ENCODE peak calls at places on chromosomes 6 and 20, in nine cellular contexts. X is GM13977, N is type B pancreatic cell, T is Calu3, D is cardiac muscle cell, H is activated B cell treated with CpG ODN at 0.5 μM for 24 hours, E is AG10803, A is right atrium auricular region, M is esophagus squamous epithelium. O is an unnamed sample.

GRCh38 chr6:126072834-126073233 is 86.5 kb downstream of the TRMT11 start:
- DNase-seq in X (no peak), N (no peak), T (no peak), D (no peak), H (no peak), E (no peak), A (no peak), M (no peak), O (no peak)

GRCh38 chr6:125220712-125221111 is 67.1 kb downstream of the TPD52L1 start:
- DNase-seq in X (no peak), N (no peak), T (no peak), D (no peak), H (no peak), E (peak), A (peak), M (no peak), O (no peak)

GRCh38 chr6:74368746-74369145 is 672.7 kb downstream of the CD109 start:
- DNase-seq in X (no peak), N (no peak), T (no peak), D (no peak), H (no peak), E (no peak), A (no peak), M (no peak), O (no peak)

GRCh38 chr20:39676857-39677351 is 714.8 kb downstream of the DHX35 start:
- DNase-seq in X (peak), N (no peak), T (no peak), D (no peak), H (no peak), E (peak), A (no peak), M (no peak), O (no peak)

GRCh38 chr6:79463721-79464120 is 73.5 kb downstream of the LCA5 start:
- DNase-seq in X (no peak), N (no peak), T (peak), D (no peak), H (no peak), E (no peak), A (no peak), M (no peak), O (no peak)

GRCh38 chr6:155185544-155185943 is 78.3 kb upstream of the CLDN20 start:
- DNase-seq in X (no peak), N (no peak), T (peak), D (no peak), H (no peak), E (peak), A (no peak), M (no peak), O (peak)

GRCh38 chr20:4154958-4155411 is 139.6 kb upstream of the RNF24 start:
- DNase-seq in X (no peak), N (no peak), T (no peak), D (no peak), H (no peak), E (no peak), A (no peak), M (no peak), O (no peak)

GRCh38 chr6:1029196-1029595 is 282.7 kb upstream of the FOXQ1 start:
- DNase-seq in X (no peak), N (no peak), T (no peak), D (no peak), H (no peak), E (peak), A (peak), M (no peak), O (peak)

GRCh38 chr6:17790486-17790885 is 83.8 kb upstream of the NUP153 start:
- DNase-seq in X (no peak), N (no peak), T (no peak), D (no peak), H (no peak), E (peak), A (no peak), M (no peak), O (no peak)

GRCh38 chr6:161459008-161459407 is 185.1 kb upstream of the AGPAT4 start:
- DNase-seq in X (no peak), N (no peak), T (no peak), D (no peak), H (no peak), E (no peak), A (no peak), M (no peak), O (no peak)

GRCh38 chr6:11011787-11012234 is 32.3 kb downstream of the ELOVL2 start:
- DNase-seq in X (peak), N (no peak), T (peak), D (peak), H (no peak), E (no peak), A (no peak), M (no peak), O (peak)

GRCh38 chr20:44734938-44735337 is 10.7 kb upstream of the KCNK15 start:
- DNase-seq in X (no peak), N (no peak), T (peak), D (peak), H (no peak), E (peak), A (no peak), M (no peak), O (peak)

GRCh38 chr6:143542915-143543314 is 31.4 kb upstream of the FUCA2 start:
- DNase-seq in X (no peak), N (no peak), T (no peak), D (no peak), H (no peak), E (peak), A (no peak), M (no peak), O (no peak)

GRCh38 chr6:79263366-79263765 is 28.9 kb upstream of the HMGN3 start:
- DNase-seq in X (no peak), N (no peak), T (no peak), D (no peak), H (no peak), E (no peak), A (no peak), M (no peak), O (no peak)

GRCh38 chr6:122788663-122789062 is 395 bp upstream of the SMPDL3A start:
- DNase-seq in X (no peak), N (no peak), T (no peak), D (peak), H (no peak), E (no peak), A (no peak), M (no peak), O (no peak)

GRCh38 chr6:121498481-121499276 is 63.2 kb downstream of the GJA1 start:
- DNase-seq in X (no peak), N (no peak), T (no peak), D (no peak), H (no peak), E (no peak), A (no peak), M (no peak), O (no peak)

GRCh38 chr20:3894796-3895195 is 5.6 kb downstream of the PANK2 start:
- DNase-seq in X (no peak), N (no peak), T (no peak), D (no peak), H (no peak), E (no peak), A (no peak), M (no peak), O (no peak)

GRCh38 chr6:44102527-44102926 is 24.7 kb downstream of the MRPL14 start:
- DNase-seq in X (no peak), N (no peak), T (no peak), D (no peak), H (no peak), E (no peak), A (no peak), M (no peak), O (no peak)

GRCh38 chr6:14910692-14911547 is 334.9 kb upstream of the JARID2 start:
- DNase-seq in X (peak), N (no peak), T (no peak), D (no peak), H (peak), E (peak), A (no peak), M (no peak), O (no peak)

GRCh38 chr20:59421089-59421488 is 120.7 kb downstream of the EDN3 start:
- DNase-seq in X (no peak), N (no peak), T (no peak), D (no peak), H (no peak), E (no peak), A (no peak), M (no peak), O (no peak)

GRCh38 chr6:16776394-16777017 is 15.2 kb upstream of the ATXN1 start:
- DNase-seq in X (no peak), N (no peak), T (no peak), D (no peak), H (no peak), E (no peak), A (no peak), M (no peak), O (no peak)

GRCh38 chr6:1395941-1396908 is 6.8 kb downstream of the FOXF2 start:
- DNase-seq in X (no peak), N (no peak), T (no peak), D (no peak), H (no peak), E (no peak), A (no peak), M (no peak), O (no peak)

GRCh38 chr6:13788820-13789219 is 25.5 kb downstream of the MCUR1 start:
- DNase-seq in X (no peak), N (no peak), T (no peak), D (no peak), H (no peak), E (no peak), A (no peak), M (no peak), O (no peak)

GRCh38 chr6:168994966-168995365 is 258.7 kb downstream of the THBS2 start:
- DNase-seq in X (no peak), N (no peak), T (peak), D (no peak), H (no peak), E (no peak), A (no peak), M (no peak), O (no peak)

GRCh38 chr6:145964948-145965366 is 799 bp upstream of the SHPRH start:
- DNase-seq in X (no peak), N (no peak), T (no peak), D (no peak), H (no peak), E (no peak), A (no peak), M (no peak), O (no peak)

GRCh38 chr20:16654858-16655257 is 75.0 kb upstream of the SNRPB2 start:
- DNase-seq in X (no peak), N (no peak), T (no peak), D (no peak), H (no peak), E (no peak), A (no peak), M (no peak), O (no peak)

GRCh38 chr6:14266266-14266665 is 148.7 kb downstream of the CD83 start:
- DNase-seq in X (no peak), N (no peak), T (no peak), D (no peak), H (no peak), E (no peak), A (no peak), M (no peak), O (no peak)

GRCh38 chr6:122400121-122400450 is 634 bp downstream of the HSF2 start:
- DNase-seq in X (no peak), N (no peak), T (no peak), D (no peak), H (no peak), E (peak), A (no peak), M (no peak), O (peak)

GRCh38 chr20:57040924-57041323 is 225.5 kb downstream of the BMP7 start:
- DNase-seq in X (no peak), N (no peak), T (no peak), D (no peak), H (no peak), E (peak), A (no peak), M (no peak), O (no peak)

GRCh38 chr20:44750081-44750805 is 4.6 kb downstream of the KCNK15 start:
- DNase-seq in X (no peak), N (no peak), T (no peak), D (no peak), H (no peak), E (no peak), A (no peak), M (no peak), O (no peak)

GRCh38 chr6:112300888-112301287 is 46.2 kb upstream of the RFPL4B start:
- DNase-seq in X (no peak), N (no peak), T (no peak), D (no peak), H (no peak), E (peak), A (no peak), M (no peak), O (no peak)

GRCh38 chr6:169579712-169580111 is 122.1 kb downstream of the WDR27 start:
- DNase-seq in X (no peak), N (no peak), T (no peak), D (no peak), H (no peak), E (no peak), A (no peak), M (no peak), O (no peak)

GRCh38 chr20:59746155-59746554 is 141.8 kb downstream of the PHACTR3 start:
- DNase-seq in X (no peak), N (no peak), T (no peak), D (no peak), H (no peak), E (no peak), A (no peak), M (no peak), O (no peak)

GRCh38 chr6:152309648-152310047 is 327.5 kb downstream of the SYNE1 start:
- DNase-seq in X (no peak), N (no peak), T (no peak), D (no peak), H (no peak), E (no peak), A (no peak), M (no peak), O (no peak)

GRCh38 chr6:36334343-36334742 is 2.3 kb downstream of the BNIP5 start:
- DNase-seq in X (no peak), N (no peak), T (no peak), D (no peak), H (no peak), E (no peak), A (no peak), M (no peak), O (no peak)

GRCh38 chr20:61112515-61112914 is 139.5 kb upstream of the CDH4 start:
- DNase-seq in X (no peak), N (no peak), T (no peak), D (no peak), H (no peak), E (peak), A (no peak), M (no peak), O (no peak)
- TF ChIP-seq CTCF in X (no peak), N (no peak), T (no peak), D (no peak), H (no peak), E (no peak), A (no peak), M (no peak), O (no peak)

GRCh38 chr6:137370871-137371633 is 123.1 kb downstream of the OLIG3 start:
- DNase-seq in X (no peak), N (no peak), T (no peak), D (no peak), H (no peak), E (no peak), A (no peak), M (no peak), O (no peak)
- TF ChIP-seq CTCF in X (peak), N (peak), T (no peak), D (peak), H (no peak), E (peak), A (no peak), M (no peak), O (no peak)

DNA sequence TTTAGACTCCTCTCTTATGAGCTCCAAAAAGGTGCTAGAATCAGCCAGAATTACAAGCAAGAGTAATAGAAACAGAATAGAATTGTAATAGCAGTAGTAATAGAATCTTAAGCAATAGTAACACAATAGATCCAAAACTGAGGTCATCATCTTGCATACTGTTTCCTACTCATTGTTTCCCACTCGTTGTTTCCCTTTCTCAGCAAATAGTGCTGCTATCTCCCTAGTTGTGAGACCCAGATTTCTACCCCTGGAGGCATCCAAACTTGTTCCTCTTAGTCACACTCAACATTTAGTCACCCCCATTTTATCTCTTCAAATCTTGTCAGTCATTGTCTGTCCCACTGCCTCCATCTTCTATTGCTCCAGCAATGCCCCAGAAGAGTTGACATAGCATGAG is 356.9 kb upstream of the MARCKS start:
- DNase-seq in X (no peak), N (no peak), T (no peak), D (no peak), H (no peak), E (no peak), A (no peak), M (no peak), O (no peak)
- TF ChIP-seq CTCF in X (no peak), N (no peak), T (no peak), D (no peak), H (no peak), E (no peak), A (no peak), M (no peak), O (no peak)

DNA sequence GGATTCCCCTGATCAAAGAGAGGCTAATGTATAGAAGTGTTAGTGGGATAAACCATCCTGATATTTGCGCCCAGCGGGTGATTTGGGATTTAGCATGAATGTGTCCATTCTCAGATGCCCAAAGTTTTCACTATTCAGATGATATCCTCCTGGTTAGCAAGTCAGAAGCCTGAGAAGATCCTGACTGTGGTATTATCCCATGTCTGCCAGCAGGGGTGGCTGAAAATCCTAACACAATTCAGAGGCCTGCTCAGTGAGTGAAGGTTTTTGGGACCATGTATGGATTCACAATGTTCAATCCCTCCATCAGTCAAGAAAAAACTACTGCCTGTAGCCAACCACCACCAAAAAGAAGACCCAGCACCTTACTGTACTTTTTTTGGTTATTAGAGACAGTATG is 34.1 kb upstream of the SPACA1 start:
- DNase-seq in X (no peak), N (no peak), T (no peak), D (no peak), H (no peak), E (no peak), A (no peak), M (no peak), O (no peak)
- TF ChIP-seq CTCF in X (peak), N (peak), T (no peak), D (no peak), H (no peak), E (peak), A (no peak), M (no peak), O (peak)

GRCh38 chr6:136654086-136654485 is 103.9 kb upstream of the MAP7 start:
- DNase-seq in X (no peak), N (no peak), T (no peak), D (no peak), H (no peak), E (no peak), A (no peak), M (no peak), O (no peak)
- TF ChIP-seq CTCF in X (no peak), N (peak), T (no peak), D (peak), H (no peak), E (no peak), A (no peak), M (no peak), O (no peak)